ENCODE peak calls at places on chromosomes 11 and 22, in four cellular contexts. X is upper lobe of right lung; G is activated naive CD8-positive, alpha-beta T cell treated with anti-CD3 and anti-CD28 coated beads, Interleukin-2, amount 10 ng/mL, durations not matched to agents 7 days and 5 days; I is SK-N-SH treated with all-trans-retinoic acid at 6 μM for 48 hours. V is an unnamed sample.

GRCh38 chr22:45490836-45491235 is 11.8 kb upstream of the FBLN1 start:
- ATAC-seq in X (no peak), G (no peak), I (no peak), V (no peak)

GRCh38 chr11:63837719-63838118 is 1.2 kb upstream of the MARK2 start:
- ATAC-seq in X (peak; percentile 27), G (no peak), I (no peak), V (no peak)

GRCh38 chr11:19432370-19433163 is 191.8 kb upstream of the E2F8 start:
- ATAC-seq in X (no peak), G (no peak), I (no peak), V (no peak)

GRCh38 chr11:19111809-19112208 is 5.2 kb upstream of the ZDHHC13 start:
- ATAC-seq in X (no peak), G (no peak), I (no peak), V (peak; percentile 51)

GRCh38 chr11:67507242-67507890 is 596 bp downstream of the CDK2AP2 start:
- ATAC-seq in X (peak; percentile 18), G (no peak), I (peak; percentile 6), V (peak; percentile 19)

GRCh38 chr11:118913411-118914125 is 12.2 kb downstream of the BCL9L start:
- ATAC-seq in X (no peak), G (no peak), I (no peak), V (no peak)

GRCh38 chr22:18095101-18095805 is 15.4 kb upstream of the TUBA8 start:
- ATAC-seq in X (no peak), G (no peak), I (no peak), V (no peak)

GRCh38 chr11:44608654-44609027 is 43.2 kb downstream of the CD82 start:
- ATAC-seq in X (no peak), G (no peak), I (no peak), V (no peak)

GRCh38 chr11:61763930-61764605 is 11.6 kb downstream of the MYRF start:
- ATAC-seq in X (no peak), G (no peak), I (no peak), V (no peak)

GRCh38 chr11:371716-372590 is 2.7 kb downstream of the B4GALNT4 start:
- ATAC-seq in X (no peak), G (no peak), I (no peak), V (no peak)

GRCh38 chr11:97451441-97451840 is 1061.6 kb downstream of the JRKL start:
- ATAC-seq in X (no peak), G (no peak), I (no peak), V (no peak)

GRCh38 chr11:46100670-46101069 is 20.6 kb downstream of the PHF21A start:
- ATAC-seq in X (no peak), G (peak; percentile 61), I (peak; percentile 22), V (no peak)

GRCh38 chr11:13692172-13692571 is 23.7 kb downstream of the FAR1 start:
- ATAC-seq in X (no peak), G (no peak), I (no peak), V (peak; percentile 56)

GRCh38 chr11:47179655-47179991 is 2.9 kb upstream of the ARFGAP2 start:
- ATAC-seq in X (no peak), G (peak; percentile 14), I (peak; percentile 11), V (no peak)

GRCh38 chr11:68349461-68350249 is 37.3 kb downstream of the LRP5 start:
- ATAC-seq in X (peak; percentile 72), G (no peak), I (no peak), V (no peak)

GRCh38 chr11:65096926-65097325 is 912 bp downstream of the VPS51 start:
- ATAC-seq in X (no peak), G (no peak), I (peak; percentile 5), V (no peak)

GRCh38 chr11:91248199-91248807 is 976.3 kb upstream of the FAT3 start:
- ATAC-seq in X (no peak), G (no peak), I (peak; percentile 51), V (no peak)

GRCh38 chr22:22454997-22455396 is 53.5 kb downstream of the ZNF280B start:
- ATAC-seq in X (no peak), G (no peak), I (no peak), V (no peak)

GRCh38 chr11:726278-726915 is 20.4 kb downstream of the EPS8L2 start:
- ATAC-seq in X (peak; percentile 2), G (peak; percentile 65), I (no peak), V (peak; percentile 50)

V was measured in esophagus mucosa.